ENCODE peak calls at places on chromosomes 4 and X, in four cellular contexts. X is K562, P is GM12878, I is H1. T is an unnamed sample.

GRCh38 chr4:174553828-174554227 is 31.5 kb upstream of the HPGD start:
- DNase-seq in X (no peak), P (no peak), I (no peak), T (no peak)

GRCh38 chrX:3295731-3296130 is 50.7 kb downstream of the MXRA5 start:
- DNase-seq in X (peak; percentile 61), P (no peak), I (peak; percentile 54), T (no peak)

GRCh38 chr4:128780688-128781087 is 28.8 kb upstream of the JADE1 start:
- DNase-seq in X (no peak), P (no peak), I (no peak), T (no peak)

GRCh38 chrX:22135994-22136684 is 104.0 kb downstream of the PHEX start:
- DNase-seq in X (peak; percentile 44), P (no peak), I (no peak), T (peak; percentile 60)

GRCh38 chrX:121831601-121832000 is 784.2 kb downstream of the GLUD2 start:
- DNase-seq in X (no peak), P (no peak), I (no peak), T (no peak)

GRCh38 chrX:109600114-109600710 is 24.8 kb downstream of the KCNE5 start:
- DNase-seq in X (no peak), P (no peak), I (peak; percentile 45), T (no peak)

GRCh38 chrX:40173662-40174593 is 76.2 kb upstream of the BCOR start:
- DNase-seq in X (no peak), P (no peak), I (peak; percentile 50), T (no peak)

GRCh38 chrX:119512145-119512800 is 44.0 kb downstream of the SLC25A5 start:
- DNase-seq in X (peak; percentile 54), P (no peak), I (no peak), T (peak; percentile 66)

GRCh38 chr4:78776031-78776728 is at the start of gene BMP2K:
- DNase-seq in X (peak; percentile 88), P (no peak), I (peak; percentile 82), T (peak; percentile 66)

GRCh38 chr4:148530114-148530513 is 87.9 kb upstream of the NR3C2 start:
- DNase-seq in X (no peak), P (no peak), I (no peak), T (peak; percentile 55)

GRCh38 chrX:153539171-153539978 is 21.9 kb downstream of the ATP2B3 start:
- DNase-seq in X (peak; percentile 81), P (no peak), I (peak; percentile 84), T (peak; percentile 44)

GRCh38 chrX:133741303-133741702 is 244.1 kb downstream of the GPC3 start:
- DNase-seq in X (no peak), P (no peak), I (no peak), T (peak; percentile 13)

GRCh38 chr4:158282252-158282651 is 72.0 kb downstream of the TMEM144 start:
- DNase-seq in X (no peak), P (no peak), I (no peak), T (peak; percentile 40)

GRCh38 chr4:187940299-187940698 is 55.3 kb upstream of the ZFP42 start:
- DNase-seq in X (no peak), P (no peak), I (no peak), T (peak; percentile 58)

GRCh38 chr4:140308366-140309123 is 64.9 kb upstream of the SCOC start:
- DNase-seq in X (no peak), P (no peak), I (no peak), T (peak; percentile 98)

GRCh38 chr4:16686195-16686594 is 212.2 kb downstream of the LDB2 start:
- DNase-seq in X (no peak), P (no peak), I (no peak), T (peak; percentile 97)

GRCh38 chr4:113636438-113636818 is 125.1 kb downstream of the CAMK2D start:
- DNase-seq in X (no peak), P (no peak), I (no peak), T (no peak)

GRCh38 chr4:119932277-119932676 is 134.4 kb downstream of the MAD2L1 start:
- DNase-seq in X (no peak), P (no peak), I (no peak), T (no peak)

GRCh38 chr4:48602763-48603162 is 112.7 kb downstream of the ZAR1 start:
- DNase-seq in X (no peak), P (no peak), I (no peak), T (peak; percentile 25)

GRCh38 chrX:127459784-127460183 is 592.4 kb downstream of the ACTRT1 start:
- DNase-seq in X (no peak), P (no peak), I (peak; percentile 39), T (no peak)

GRCh38 chr4:177726111-177726510 is 283.9 kb upstream of the AGA start:
- DNase-seq in X (no peak), P (no peak), I (no peak), T (peak; percentile 36)

GRCh38 chr4:56435748-56436442 is at the start of gene PAICS:
- DNase-seq in X (peak; percentile 88), P (peak; percentile 83), I (peak; percentile 98), T (peak; percentile 92)
- TF ChIP-seq POLR2A in X (peak; percentile 87), P (peak; percentile 81), I (peak; percentile 52), T (peak; percentile 82)

GRCh38 chr4:161822174-161822573 is 341.6 kb downstream of the FSTL5 start:
- DNase-seq in X (no peak), P (no peak), I (no peak), T (no peak)

GRCh38 chr4:161828061-161828460 is 335.7 kb downstream of the FSTL5 start:
- DNase-seq in X (no peak), P (no peak), I (no peak), T (no peak)

GRCh38 chr4:161827013-161827412 is 336.8 kb downstream of the FSTL5 start:
- DNase-seq in X (no peak), P (no peak), I (no peak), T (no peak)

GRCh38 chr4:161817822-161818412 is 345.9 kb downstream of the FSTL5 start:
- DNase-seq in X (no peak), P (no peak), I (no peak), T (no peak)

DNA sequence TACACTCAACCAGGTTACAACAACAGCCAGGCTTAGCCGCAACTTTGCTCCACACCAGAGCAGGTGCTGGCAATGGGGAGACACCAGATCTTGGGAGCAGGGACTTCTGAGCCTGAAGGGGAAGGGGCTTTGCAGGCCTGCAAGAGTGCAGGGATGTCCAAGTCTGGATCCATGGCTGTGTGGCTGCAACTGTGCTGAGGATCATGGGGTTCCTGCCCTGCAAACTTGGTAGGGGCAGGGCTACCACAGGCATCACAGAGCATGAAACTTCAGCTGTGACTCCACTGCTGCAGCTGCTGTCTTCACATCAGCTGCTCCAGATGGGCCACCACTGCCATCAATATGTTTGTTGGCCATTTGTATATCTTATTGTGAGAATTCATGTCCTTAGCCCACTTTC is 340.4 kb downstream of the FSTL5 start:
- DNase-seq in X (no peak), P (no peak), I (no peak), T (no peak)
- H3K27ac ChIP-seq in X (no peak overlapping the region), P (no peak overlapping the region), I (no peak overlapping the region), T (no peak overlapping the region)

DNA sequence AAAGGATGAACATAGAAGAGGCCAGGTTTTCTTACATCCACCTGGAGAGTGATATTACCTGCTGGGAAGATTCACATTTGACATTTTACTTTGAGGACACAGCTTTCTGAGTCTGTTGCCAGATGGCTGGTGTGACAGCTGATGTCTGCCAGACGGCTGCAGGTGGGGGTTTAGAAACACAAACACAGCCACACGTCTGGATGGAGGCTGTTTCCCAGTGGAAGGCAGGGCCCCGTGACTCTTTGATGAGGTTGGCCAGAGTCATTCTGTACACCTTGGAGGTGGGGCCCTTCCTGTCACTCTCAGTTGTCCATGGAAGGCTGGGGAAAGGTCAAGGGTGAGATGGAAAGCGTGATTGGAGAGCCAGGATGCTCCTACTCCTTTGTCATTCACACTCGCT is 114.3 kb downstream of the PSAPL1 start:
- DNase-seq in X (no peak), P (no peak), I (no peak), T (no peak)
- TF ChIP-seq CHD1 in X (no peak), P (no peak), I (no peak), T (no peak)

GRCh38 chr4:55947254-55947882 is 1.4 kb upstream of the CEP135 start:
- DNase-seq in X (no peak), P (peak; percentile 73), I (no peak), T (peak; percentile 36)
- TF ChIP-seq POLR2A in X (no peak), P (no peak), I (no peak), T (no peak)

GRCh38 chrX:56228914-56229313 is 3.2 kb upstream of the KLF8 start:
- DNase-seq in X (no peak), P (no peak), I (no peak), T (no peak)

GRCh38 chrX:56233100-56233499 is 944 bp downstream of the KLF8 start:
- DNase-seq in X (no peak), P (no peak), I (peak; percentile 43), T (no peak)

GRCh38 chrX:56232221-56233082 is at the start of gene KLF8:
- DNase-seq in X (peak; percentile 41), P (no peak), I (peak; percentile 56), T (no peak)

GRCh38 chrX:56231706-56232105 is 450 bp upstream of the KLF8 start:
- DNase-seq in X (no peak), P (no peak), I (no peak), T (no peak)

DNA sequence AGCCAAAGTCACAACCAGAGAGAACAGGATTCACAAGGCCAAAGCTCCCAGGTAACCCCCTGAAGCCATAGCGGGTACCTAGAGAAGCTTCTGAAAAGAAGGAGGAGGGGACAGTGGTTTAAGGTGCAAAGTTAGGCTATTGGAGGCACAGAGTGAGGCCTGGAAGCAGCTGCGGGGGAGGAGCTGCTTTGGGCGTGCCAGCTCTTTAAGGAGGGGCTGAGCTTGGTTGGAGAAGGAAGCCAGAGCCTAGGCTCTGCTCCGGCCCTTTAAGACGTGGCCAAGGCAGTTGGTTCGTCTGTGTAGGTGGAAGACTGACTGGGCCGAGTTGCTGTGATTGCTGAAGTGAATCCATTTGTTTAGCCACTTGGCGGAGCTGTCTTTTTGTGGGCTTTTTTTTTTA is 1.5 kb downstream of the KLF8 start:
- DNase-seq in X (no peak), P (peak; percentile 60), I (peak; percentile 56), T (no peak)
- H3K27ac ChIP-seq in X (no peak overlapping the region), P (no peak overlapping the region), I (no peak overlapping the region), T (no peak overlapping the region)

DNA sequence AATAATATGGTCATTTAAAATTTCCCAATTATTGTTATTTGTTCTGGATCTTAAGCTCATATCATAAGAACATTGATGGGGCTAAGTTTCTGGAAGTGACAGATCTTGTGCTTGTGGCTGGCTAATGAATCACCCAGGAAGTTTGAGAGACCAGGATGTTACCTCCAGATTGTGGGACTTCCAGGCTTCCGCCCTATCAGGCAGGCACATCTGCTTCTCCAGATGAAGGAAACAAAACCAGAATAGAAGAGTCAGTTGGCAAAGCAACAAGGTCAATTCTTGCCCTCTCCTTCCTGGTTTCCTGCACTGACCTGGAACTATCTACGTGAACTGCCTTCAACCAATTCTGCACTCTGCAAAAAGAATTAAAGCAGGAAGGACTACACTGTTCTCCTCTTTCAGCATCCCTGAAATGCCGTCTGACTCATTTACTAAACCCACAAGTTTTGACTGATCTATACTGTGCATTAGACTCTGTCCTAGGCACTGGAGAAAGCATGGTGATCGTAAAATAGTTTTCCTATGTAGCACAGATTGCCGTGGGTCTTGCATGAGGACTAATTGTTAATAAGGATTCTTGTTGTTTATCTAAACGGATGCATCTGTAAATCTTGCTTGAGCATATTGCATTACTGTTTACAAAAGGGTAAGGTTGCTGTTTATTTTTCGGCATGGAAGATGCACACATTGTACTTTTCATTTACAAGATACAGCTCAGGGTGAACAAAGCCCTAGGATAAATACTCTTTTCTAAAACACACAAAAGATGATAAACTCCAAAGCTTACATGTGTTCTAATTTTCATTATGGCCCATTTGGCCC is 74.6 kb downstream of the AMELX start:
- DNase-seq in X (peak; percentile 62), P (no peak), I (no peak), T (peak; percentile 10)
- TF ChIP-seq CHD1 in X (no peak), P (no peak), I (no peak), T (no peak)